ENCODE peak calls at places on chromosomes 2 and 18, in seven cellular contexts. K is HCT116, H is PC-3, D is IMR-90, T is colonic mucosa, C is neuronal stem cell, G is fibroblast of lung. R is an unnamed sample.

GRCh38 chr2:241207151-241207550 is 18.7 kb downstream of the ANO7 start:
- DNase-seq in K (no peak), H (no peak), D (no peak), T (no peak), C (no peak), G (no peak), R (no peak)

GRCh38 chr18:7723558-7723957 is 156.4 kb downstream of the PTPRM start:
- DNase-seq in K (no peak), H (no peak), D (no peak), T (no peak), C (no peak), G (no peak), R (no peak)

GRCh38 chr2:24359701-24360049 is 661 bp downstream of the ITSN2 start:
- DNase-seq in K (no peak), H (peak; percentile 31), D (no peak), T (peak; percentile 69), C (no peak), G (no peak), R (no peak)

GRCh38 chr2:240506406-240507059 is 51.3 kb downstream of the ANKMY1 start:
- DNase-seq in K (no peak), H (no peak), D (no peak), T (peak; percentile 13), C (no peak), G (no peak), R (no peak)

GRCh38 chr18:77702686-77703085 is 453.0 kb downstream of the GALR1 start:
- DNase-seq in K (no peak), H (peak; percentile 32), D (peak; percentile 2), T (no peak), C (peak; percentile 31), G (no peak), R (no peak)

GRCh38 chr18:65990944-65991708 is 240.3 kb downstream of the CDH7 start:
- DNase-seq in K (no peak), H (peak; percentile 22), D (no peak), T (no peak), C (no peak), G (no peak), R (peak; percentile 61)

GRCh38 chr2:85902496-85902895 is 13.7 kb upstream of the ST3GAL5 start:
- DNase-seq in K (no peak), H (no peak), D (peak; percentile 85), T (no peak), C (no peak), G (peak; percentile 82), R (no peak)

GRCh38 chr2:240244543-240244942 is 104.1 kb upstream of the OTOS start:
- DNase-seq in K (no peak), H (no peak), D (no peak), T (peak; percentile 10), C (no peak), G (no peak), R (no peak)

GRCh38 chr18:76377359-76377756 is 117.7 kb downstream of the ZNF516 start:
- DNase-seq in K (no peak), H (no peak), D (no peak), T (no peak), C (no peak), G (no peak), R (no peak)

GRCh38 chr2:165646321-165646801 is 147.7 kb downstream of the GALNT3 start:
- DNase-seq in K (no peak), H (no peak), D (no peak), T (no peak), C (no peak), G (no peak), R (peak; percentile 97)

GRCh38 chr18:13239557-13239956 is 21.0 kb downstream of the LDLRAD4 start:
- DNase-seq in K (no peak), H (no peak), D (no peak), T (no peak), C (no peak), G (no peak), R (no peak)

GRCh38 chr2:64383881-64384280 is 70.1 kb upstream of the LGALSL start:
- DNase-seq in K (no peak), H (no peak), D (no peak), T (no peak), C (no peak), G (no peak), R (no peak)

GRCh38 chr18:22681912-22682311 is 251.2 kb upstream of the RBBP8 start:
- DNase-seq in K (no peak), H (no peak), D (peak; percentile 28), T (no peak), C (no peak), G (peak; percentile 35), R (no peak)
- H3K9ac ChIP-seq in K (no peak overlapping the region), H (no peak overlapping the region), D (no peak overlapping the region), T (peak overlapping the region; percentile 16), C (no peak overlapping the region), G (no peak overlapping the region), R (no peak overlapping the region)

GRCh38 chr18:79799619-79800352 is 2.0 kb downstream of the KCNG2 start:
- DNase-seq in K (no peak), H (no peak), D (no peak), T (no peak), C (no peak), G (no peak), R (no peak)

GRCh38 chr18:79796531-79797390 is 977 bp upstream of the KCNG2 start:
- DNase-seq in K (no peak), H (no peak), D (no peak), T (no peak), C (no peak), G (no peak), R (no peak)

GRCh38 chr18:79797518-79798345 is at the start of gene KCNG2:
- DNase-seq in K (no peak), H (no peak), D (no peak), T (no peak), C (peak; percentile 55), G (peak; percentile 26), R (no peak)

GRCh38 chr18:79798999-79799370 is 1.2 kb downstream of the KCNG2 start:
- DNase-seq in K (no peak), H (no peak), D (no peak), T (no peak), C (no peak), G (no peak), R (no peak)

DNA sequence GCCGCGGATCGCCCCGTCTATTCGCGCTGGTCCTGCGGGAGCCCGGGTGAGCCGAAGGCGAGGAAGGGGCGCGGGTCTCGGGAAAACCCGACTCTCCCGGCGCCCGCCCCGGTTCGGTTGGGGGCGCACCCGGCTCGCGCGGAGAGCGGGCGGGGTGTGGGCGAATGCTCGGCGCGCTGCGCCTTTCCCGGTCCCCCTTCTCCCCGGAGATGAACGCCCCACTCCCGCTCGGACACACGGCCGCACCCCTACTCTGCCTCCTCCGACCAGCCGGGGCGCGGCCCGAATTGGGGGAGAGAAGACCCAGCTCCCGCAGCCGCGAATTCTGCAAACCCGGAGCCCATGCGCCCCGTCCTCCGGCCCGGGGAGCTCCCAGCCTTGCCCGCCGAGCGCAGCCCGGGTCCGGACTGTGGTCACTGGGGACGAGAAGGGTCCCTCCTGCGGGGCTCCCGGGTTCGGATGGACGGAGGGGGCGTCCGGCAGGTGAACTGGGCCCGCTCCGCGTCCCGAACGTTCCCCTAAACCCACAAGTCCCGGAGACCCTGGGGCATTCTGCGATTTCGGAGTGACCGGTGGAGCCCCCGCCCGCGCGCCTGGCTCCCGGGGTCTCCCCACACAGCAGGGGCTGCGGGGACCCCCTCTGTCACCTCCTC is 734 bp downstream of the KCNG2 start:
- DNase-seq in K (no peak), H (no peak), D (no peak), T (no peak), C (no peak), G (no peak), R (no peak)
- H3K4me3 ChIP-seq in K (no peak overlapping the region), H (no peak overlapping the region), D (peak overlapping the region; percentile 42), T (peak overlapping the region; percentile 20), C (peak overlapping the region; percentile 72), G (peak overlapping the region; percentile 31), R (no peak overlapping the region)

GRCh38 chr2:219511547-219512325 is 2.5 kb upstream of the ASIC4 start:
- DNase-seq in K (no peak), H (no peak), D (no peak), T (no peak), C (no peak), G (no peak), R (no peak)

GRCh38 chr2:219508444-219508734 is 5.9 kb upstream of the ASIC4 start:
- DNase-seq in K (no peak), H (no peak), D (no peak), T (no peak), C (no peak), G (no peak), R (no peak)

GRCh38 chr2:219508933-219509779 is 5.1 kb upstream of the ASIC4 start:
- DNase-seq in K (no peak), H (no peak), D (no peak), T (no peak), C (no peak), G (no peak), R (no peak)

GRCh38 chr2:219510512-219511135 is 3.7 kb upstream of the ASIC4 start:
- DNase-seq in K (no peak), H (no peak), D (no peak), T (no peak), C (no peak), G (no peak), R (no peak)

DNA sequence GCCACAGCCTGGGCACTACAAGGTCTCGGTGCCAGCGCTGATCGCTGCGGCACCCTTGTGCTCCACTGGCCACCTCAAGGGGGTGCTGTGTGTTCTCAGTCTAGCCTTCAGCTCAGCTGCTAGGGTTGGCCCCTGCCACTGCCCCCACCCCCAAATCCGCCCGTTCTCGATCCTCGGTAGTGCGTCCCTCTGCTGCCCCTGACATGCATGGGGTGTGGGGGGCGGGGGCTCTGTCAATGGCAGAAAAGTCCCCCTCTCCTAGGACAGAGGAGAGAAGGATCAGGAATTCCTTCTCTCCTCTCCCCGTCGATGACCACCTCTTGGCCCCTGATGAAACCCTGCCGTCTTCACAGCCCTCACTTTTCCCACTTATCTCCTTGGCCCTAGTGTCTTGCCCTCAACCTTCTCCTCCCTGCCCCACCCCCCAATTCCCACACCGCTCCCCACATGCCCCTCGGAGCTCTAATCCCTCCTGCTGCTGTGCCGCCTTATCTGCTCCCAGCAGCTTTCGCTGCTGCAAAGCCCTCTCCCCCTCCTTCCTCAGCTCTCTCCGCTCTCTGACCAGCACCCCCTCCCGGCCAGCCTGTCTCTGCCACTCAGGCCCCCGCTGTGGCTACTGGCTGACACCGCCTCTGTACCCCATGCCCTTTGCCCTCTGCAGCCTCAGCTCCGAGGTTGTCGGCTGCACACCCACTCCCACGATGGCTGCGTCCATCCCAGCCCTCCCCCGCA is 4.3 kb upstream of the ASIC4 start:
- DNase-seq in K (no peak), H (peak; percentile 61), D (peak; percentile 45), T (peak; percentile 67), C (no peak), G (peak; percentile 51), R (no peak)
- H3K9ac ChIP-seq in K (no peak overlapping the region), H (no peak overlapping the region), D (peak overlapping the region; percentile 25), T (no peak overlapping the region), C (peak overlapping the region; percentile 75), G (no peak overlapping the region), R (no peak overlapping the region)

GRCh38 chr18:36298113-36298701 is 694 bp downstream of the FHOD3 start:
- DNase-seq in K (no peak), H (no peak), D (no peak), T (no peak), C (peak; percentile 58), G (no peak), R (no peak)

GRCh38 chr18:36301884-36302283 is 4.4 kb downstream of the FHOD3 start:
- DNase-seq in K (no peak), H (no peak), D (no peak), T (no peak), C (no peak), G (no peak), R (no peak)

GRCh38 chr18:36299010-36299409 is 1.5 kb downstream of the FHOD3 start:
- DNase-seq in K (no peak), H (no peak), D (no peak), T (no peak), C (no peak), G (no peak), R (no peak)

GRCh38 chr18:36302676-36303075 is 5.2 kb downstream of the FHOD3 start:
- DNase-seq in K (no peak), H (no peak), D (peak; percentile 42), T (no peak), C (no peak), G (peak; percentile 66), R (no peak)

GRCh38 chr18:36300211-36300610 is 2.7 kb downstream of the FHOD3 start:
- DNase-seq in K (no peak), H (no peak), D (no peak), T (no peak), C (no peak), G (no peak), R (no peak)
- H3K4me3 ChIP-seq in K (no peak overlapping the region), H (peak overlapping the region; percentile 71), D (no peak overlapping the region), T (no peak overlapping the region), C (no peak overlapping the region), G (no peak overlapping the region), R (no peak overlapping the region)